ENCODE peak calls at places on chromosomes 3 and 15, in seven cellular contexts. One of them, this sample, is unnamed.

GRCh38 chr3:156923349-156923748 is 97.2 kb downstream of the LEKR1 start:
- DNase-seq in GM12878: no peak
- DNase-seq in Panc1: no peak
- DNase-seq in SK-N-MC: no peak
- DNase-seq in HL-60: no peak
- DNase-seq in endothelial cell of umbilical vein: no peak
- DNase-seq in suprapubic skin: no peak
- DNase-seq in this sample: no peak

GRCh38 chr3:119497824-119498187 is 541 bp upstream of the TIMMDC1 start:
- DNase-seq in GM12878: no peak
- DNase-seq in Panc1: peak; percentile 15
- DNase-seq in SK-N-MC: no peak
- DNase-seq in HL-60: peak; percentile 15
- DNase-seq in endothelial cell of umbilical vein: peak; percentile 44
- DNase-seq in suprapubic skin: no peak
- DNase-seq in this sample: peak; percentile 45

GRCh38 chr3:52838561-52839267 is 3.9 kb upstream of the MUSTN1 start:
- DNase-seq in GM12878: no peak
- DNase-seq in Panc1: no peak
- DNase-seq in SK-N-MC: no peak
- DNase-seq in HL-60: no peak
- DNase-seq in endothelial cell of umbilical vein: no peak
- DNase-seq in suprapubic skin: no peak
- DNase-seq in this sample: no peak

GRCh38 chr15:60477991-60478632 is 830 bp downstream of the ICE2 start:
- DNase-seq in GM12878: peak; percentile 15
- DNase-seq in Panc1: no peak
- DNase-seq in SK-N-MC: no peak
- DNase-seq in HL-60: peak; percentile 9
- DNase-seq in endothelial cell of umbilical vein: peak; percentile 89
- DNase-seq in suprapubic skin: no peak
- DNase-seq in this sample: no peak

GRCh38 chr3:13054705-13055285 is 18.4 kb downstream of the IQSEC1 start:
- DNase-seq in GM12878: no peak
- DNase-seq in Panc1: no peak
- DNase-seq in SK-N-MC: no peak
- DNase-seq in HL-60: no peak
- DNase-seq in endothelial cell of umbilical vein: no peak
- DNase-seq in suprapubic skin: no peak
- DNase-seq in this sample: no peak

GRCh38 chr3:106317141-106318055 is 448.6 kb upstream of the CBLB start:
- DNase-seq in GM12878: no peak
- DNase-seq in Panc1: no peak
- DNase-seq in SK-N-MC: no peak
- DNase-seq in HL-60: no peak
- DNase-seq in endothelial cell of umbilical vein: no peak
- DNase-seq in suprapubic skin: no peak
- DNase-seq in this sample: no peak

GRCh38 chr15:74307827-74308642 is 59.4 kb downstream of the CYP11A1 start:
- DNase-seq in GM12878: no peak
- DNase-seq in Panc1: no peak
- DNase-seq in SK-N-MC: peak; percentile 14
- DNase-seq in HL-60: peak; percentile 37
- DNase-seq in endothelial cell of umbilical vein: peak; percentile 43
- DNase-seq in suprapubic skin: no peak
- DNase-seq in this sample: peak; percentile 45

GRCh38 chr15:66862111-66862815 is 160.2 kb downstream of the SMAD6 start:
- DNase-seq in GM12878: no peak
- DNase-seq in Panc1: no peak
- DNase-seq in SK-N-MC: no peak
- DNase-seq in HL-60: no peak
- DNase-seq in endothelial cell of umbilical vein: no peak
- DNase-seq in suprapubic skin: peak; percentile 47
- DNase-seq in this sample: peak; percentile 4

GRCh38 chr15:31267161-31268107 is 59.2 kb upstream of the KLF13 start:
- DNase-seq in GM12878: no peak
- DNase-seq in Panc1: no peak
- DNase-seq in SK-N-MC: no peak
- DNase-seq in HL-60: no peak
- DNase-seq in endothelial cell of umbilical vein: no peak
- DNase-seq in suprapubic skin: peak; percentile 65
- DNase-seq in this sample: peak; percentile 8

GRCh38 chr3:111739241-111739952 is 119.7 kb upstream of the PHLDB2 start:
- DNase-seq in GM12878: no peak
- DNase-seq in Panc1: no peak
- DNase-seq in SK-N-MC: no peak
- DNase-seq in HL-60: no peak
- DNase-seq in endothelial cell of umbilical vein: peak; percentile 44
- DNase-seq in suprapubic skin: no peak
- DNase-seq in this sample: no peak

GRCh38 chr3:187063286-187064081 is 75.8 kb downstream of the RPL39L start:
- DNase-seq in GM12878: no peak
- DNase-seq in Panc1: no peak
- DNase-seq in SK-N-MC: no peak
- DNase-seq in HL-60: no peak
- DNase-seq in endothelial cell of umbilical vein: no peak
- DNase-seq in suprapubic skin: no peak
- DNase-seq in this sample: no peak

GRCh38 chr3:173410836-173411235 is 13.3 kb downstream of the NLGN1 start:
- DNase-seq in GM12878: no peak
- DNase-seq in Panc1: no peak
- DNase-seq in SK-N-MC: no peak
- DNase-seq in HL-60: no peak
- DNase-seq in endothelial cell of umbilical vein: peak; percentile 53
- DNase-seq in suprapubic skin: no peak
- DNase-seq in this sample: no peak

GRCh38 chr15:75650908-75651809 is 3.4 kb downstream of the SNX33 start:
- DNase-seq in GM12878: no peak
- DNase-seq in Panc1: no peak
- DNase-seq in SK-N-MC: no peak
- DNase-seq in HL-60: no peak
- DNase-seq in endothelial cell of umbilical vein: peak; percentile 63
- DNase-seq in suprapubic skin: no peak
- DNase-seq in this sample: peak; percentile 48
- TF ChIP-seq POLR2AphosphoS5 in GM12878: no peak
- TF ChIP-seq POLR2AphosphoS5 in Panc1: no peak
- TF ChIP-seq POLR2AphosphoS5 in SK-N-MC: no peak
- TF ChIP-seq POLR2AphosphoS5 in HL-60: no peak
- TF ChIP-seq POLR2AphosphoS5 in endothelial cell of umbilical vein: no peak
- TF ChIP-seq POLR2AphosphoS5 in suprapubic skin: no peak
- TF ChIP-seq POLR2AphosphoS5 in this sample: no peak

GRCh38 chr3:182937293-182938051 is 42.9 kb downstream of the DCUN1D1 start:
- DNase-seq in GM12878: no peak
- DNase-seq in Panc1: no peak
- DNase-seq in SK-N-MC: no peak
- DNase-seq in HL-60: no peak
- DNase-seq in endothelial cell of umbilical vein: peak; percentile 13
- DNase-seq in suprapubic skin: no peak
- DNase-seq in this sample: no peak
- TF ChIP-seq POLR2AphosphoS5 in GM12878: no peak
- TF ChIP-seq POLR2AphosphoS5 in Panc1: no peak
- TF ChIP-seq POLR2AphosphoS5 in SK-N-MC: no peak
- TF ChIP-seq POLR2AphosphoS5 in HL-60: peak; percentile 45
- TF ChIP-seq POLR2AphosphoS5 in endothelial cell of umbilical vein: no peak
- TF ChIP-seq POLR2AphosphoS5 in suprapubic skin: no peak
- TF ChIP-seq POLR2AphosphoS5 in this sample: no peak

DNA sequence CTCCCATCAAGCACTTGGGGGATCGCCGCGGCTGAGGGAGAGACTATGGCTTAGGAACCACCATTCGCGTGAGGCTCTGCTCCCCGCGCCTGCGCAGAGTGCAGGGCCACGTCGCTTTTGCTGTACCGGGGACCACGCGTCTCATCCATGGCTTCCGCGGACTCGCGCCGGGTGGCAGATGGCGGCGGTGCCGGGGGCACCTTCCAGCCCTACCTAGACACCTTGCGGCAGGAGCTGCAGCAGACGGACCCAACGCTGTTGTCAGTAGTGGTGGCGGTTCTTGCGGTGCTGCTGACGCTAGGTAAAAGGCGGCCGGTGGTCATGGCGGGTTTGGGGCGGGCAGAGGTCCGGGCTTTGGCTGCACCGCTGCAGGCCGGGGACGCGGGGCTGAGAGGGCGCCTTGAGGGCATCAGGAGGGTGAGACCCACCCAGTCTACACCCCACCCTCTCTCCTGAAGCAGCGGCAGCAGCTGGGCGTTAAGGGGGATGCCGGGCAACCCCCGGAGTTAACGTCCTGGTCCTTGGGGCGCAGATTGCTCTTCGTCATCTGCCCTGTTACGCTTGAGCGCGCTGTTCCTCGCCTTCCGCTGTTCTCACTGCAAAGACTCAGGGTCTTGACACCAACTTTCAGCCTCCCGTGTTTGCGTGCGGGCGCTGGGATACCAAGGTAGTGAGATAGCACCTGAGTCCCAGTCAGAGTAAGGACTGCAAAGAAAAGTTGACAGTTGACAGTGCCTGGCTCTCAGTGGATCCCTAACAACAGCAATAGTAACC is at the start of gene SRPRB:
- DNase-seq in GM12878: peak; percentile 87
- DNase-seq in Panc1: peak; percentile 82
- DNase-seq in SK-N-MC: peak; percentile 81
- DNase-seq in HL-60: peak; percentile 96
- DNase-seq in endothelial cell of umbilical vein: peak; percentile 95
- DNase-seq in suprapubic skin: peak; percentile 95
- DNase-seq in this sample: peak; percentile 95
- TF ChIP-seq POLR2AphosphoS5 in GM12878: peak; percentile 93
- TF ChIP-seq POLR2AphosphoS5 in Panc1: peak; percentile 80
- TF ChIP-seq POLR2AphosphoS5 in SK-N-MC: peak; percentile 98
- TF ChIP-seq POLR2AphosphoS5 in HL-60: peak; percentile 91
- TF ChIP-seq POLR2AphosphoS5 in endothelial cell of umbilical vein: peak; percentile 81
- TF ChIP-seq POLR2AphosphoS5 in suprapubic skin: peak; percentile 42
- TF ChIP-seq POLR2AphosphoS5 in this sample: peak; percentile 87

GRCh38 chr3:4021162-4021561 is 221.9 kb downstream of the LRRN1 start:
- DNase-seq in GM12878: no peak
- DNase-seq in Panc1: no peak
- DNase-seq in SK-N-MC: no peak
- DNase-seq in HL-60: no peak
- DNase-seq in endothelial cell of umbilical vein: no peak
- DNase-seq in suprapubic skin: no peak
- DNase-seq in this sample: no peak

DNA sequence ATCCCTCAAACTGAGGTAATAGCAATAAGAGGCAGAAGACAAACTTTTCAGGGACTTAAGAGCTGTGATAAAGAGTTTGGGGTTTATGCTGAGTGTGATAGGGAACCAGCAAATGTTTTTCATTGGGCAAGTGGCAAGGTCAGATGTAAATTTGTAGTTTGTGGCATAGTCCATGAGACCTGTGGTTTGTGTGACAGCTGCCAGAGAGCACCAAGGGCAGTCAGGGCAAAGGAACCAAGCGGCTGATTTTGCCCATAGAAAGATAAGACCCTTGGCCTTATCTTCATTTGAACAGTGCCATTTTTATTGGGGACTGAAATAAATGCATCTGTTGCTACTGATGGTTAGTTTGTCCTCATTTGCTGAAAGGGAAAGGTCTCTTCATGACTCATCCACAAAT is 220.3 kb downstream of the LRRN1 start:
- DNase-seq in GM12878: no peak
- DNase-seq in Panc1: no peak
- DNase-seq in SK-N-MC: no peak
- DNase-seq in HL-60: no peak
- DNase-seq in endothelial cell of umbilical vein: no peak
- DNase-seq in suprapubic skin: no peak
- DNase-seq in this sample: no peak
- TF ChIP-seq POLR2AphosphoS5 in GM12878: no peak
- TF ChIP-seq POLR2AphosphoS5 in Panc1: no peak
- TF ChIP-seq POLR2AphosphoS5 in SK-N-MC: no peak
- TF ChIP-seq POLR2AphosphoS5 in HL-60: no peak
- TF ChIP-seq POLR2AphosphoS5 in endothelial cell of umbilical vein: no peak
- TF ChIP-seq POLR2AphosphoS5 in suprapubic skin: no peak
- TF ChIP-seq POLR2AphosphoS5 in this sample: no peak

GRCh38 chr3:45026957-45027356 is 854 bp downstream of the CLEC3B start:
- DNase-seq in GM12878: no peak
- DNase-seq in Panc1: no peak
- DNase-seq in SK-N-MC: no peak
- DNase-seq in HL-60: no peak
- DNase-seq in endothelial cell of umbilical vein: no peak
- DNase-seq in suprapubic skin: peak; percentile 93
- DNase-seq in this sample: peak; percentile 32

GRCh38 chr3:45024601-45025262 is 1.4 kb upstream of the CLEC3B start:
- DNase-seq in GM12878: no peak
- DNase-seq in Panc1: no peak
- DNase-seq in SK-N-MC: no peak
- DNase-seq in HL-60: peak; percentile 11
- DNase-seq in endothelial cell of umbilical vein: peak; percentile 46
- DNase-seq in suprapubic skin: no peak
- DNase-seq in this sample: no peak

GRCh38 chr3:45027406-45027805 is 1.3 kb downstream of the CLEC3B start:
- DNase-seq in GM12878: no peak
- DNase-seq in Panc1: no peak
- DNase-seq in SK-N-MC: no peak
- DNase-seq in HL-60: no peak
- DNase-seq in endothelial cell of umbilical vein: no peak
- DNase-seq in suprapubic skin: no peak
- DNase-seq in this sample: no peak

GRCh38 chr3:45023675-45024074 is 2.4 kb upstream of the CLEC3B start:
- DNase-seq in GM12878: no peak
- DNase-seq in Panc1: no peak
- DNase-seq in SK-N-MC: no peak
- DNase-seq in HL-60: no peak
- DNase-seq in endothelial cell of umbilical vein: no peak
- DNase-seq in suprapubic skin: no peak
- DNase-seq in this sample: no peak

GRCh38 chr3:45026038-45026437 is at the start of gene CLEC3B:
- DNase-seq in GM12878: no peak
- DNase-seq in Panc1: no peak
- DNase-seq in SK-N-MC: no peak
- DNase-seq in HL-60: no peak
- DNase-seq in endothelial cell of umbilical vein: peak; percentile 72
- DNase-seq in suprapubic skin: no peak
- DNase-seq in this sample: peak; percentile 33
- TF ChIP-seq POLR2AphosphoS5 in GM12878: no peak
- TF ChIP-seq POLR2AphosphoS5 in Panc1: no peak
- TF ChIP-seq POLR2AphosphoS5 in SK-N-MC: no peak
- TF ChIP-seq POLR2AphosphoS5 in HL-60: no peak
- TF ChIP-seq POLR2AphosphoS5 in endothelial cell of umbilical vein: no peak
- TF ChIP-seq POLR2AphosphoS5 in suprapubic skin: no peak
- TF ChIP-seq POLR2AphosphoS5 in this sample: peak; percentile 30

DNA sequence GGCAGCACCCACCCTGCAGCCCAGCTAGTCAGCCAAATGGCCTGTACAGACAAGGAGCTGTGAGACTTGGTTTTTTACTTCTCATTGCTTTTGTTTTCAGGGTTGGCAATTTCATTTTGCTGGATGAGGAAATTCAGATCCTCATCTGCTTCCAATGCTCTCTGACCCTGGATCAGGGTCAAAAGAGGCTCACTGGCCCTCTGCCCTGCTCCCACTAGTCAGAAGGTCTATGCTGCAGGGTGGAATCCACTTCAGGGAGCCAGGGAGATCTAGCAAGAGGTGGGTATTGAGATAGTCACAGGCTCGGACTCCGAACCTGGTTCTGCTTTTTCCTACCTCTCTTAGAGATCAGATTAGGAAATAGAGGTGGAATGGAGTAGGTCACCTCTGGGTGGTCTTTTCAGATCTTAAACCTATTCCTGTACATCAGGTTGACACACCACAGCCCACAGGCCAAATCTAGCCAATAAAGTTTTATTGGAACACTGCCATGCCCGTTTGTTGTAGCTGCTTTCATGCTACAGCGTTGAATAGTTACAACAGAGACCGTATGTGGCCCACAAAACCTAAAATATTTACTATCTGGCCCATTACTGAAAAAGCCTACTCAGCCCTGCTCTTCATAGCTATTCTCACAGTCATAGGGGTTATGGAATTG is 26.4 kb upstream of the GLCE start:
- DNase-seq in GM12878: no peak
- DNase-seq in Panc1: no peak
- DNase-seq in SK-N-MC: no peak
- DNase-seq in HL-60: no peak
- DNase-seq in endothelial cell of umbilical vein: no peak
- DNase-seq in suprapubic skin: no peak
- DNase-seq in this sample: no peak
- TF ChIP-seq POLR2AphosphoS5 in GM12878: no peak
- TF ChIP-seq POLR2AphosphoS5 in Panc1: no peak
- TF ChIP-seq POLR2AphosphoS5 in SK-N-MC: no peak
- TF ChIP-seq POLR2AphosphoS5 in HL-60: no peak
- TF ChIP-seq POLR2AphosphoS5 in endothelial cell of umbilical vein: no peak
- TF ChIP-seq POLR2AphosphoS5 in suprapubic skin: no peak
- TF ChIP-seq POLR2AphosphoS5 in this sample: no peak